ENCODE peak calls at places on chromosome 11, in four cellular contexts. D is mammary epithelial cell, Y is HCT116, R is MM.1S. A is an unnamed sample.

GRCh38 chr11:78764946-78765345 is 190.3 kb upstream of the NARS2 start:
- DNase-seq in D (no peak), Y (no peak), R (no peak), A (no peak)

GRCh38 chr11:80727315-80727714 is 1286.5 kb upstream of the TENM4 start:
- DNase-seq in D (no peak), Y (no peak), R (peak), A (peak)

GRCh38 chr11:63553759-63554158 is 9.4 kb downstream of the PLAAT2 start:
- DNase-seq in D (no peak), Y (no peak), R (peak), A (no peak)

GRCh38 chr11:65503923-65504670 is 5.3 kb downstream of the MALAT1 start:
- DNase-seq in D (peak), Y (no peak), R (peak), A (peak)

GRCh38 chr11:60982184-60982583 is 10.7 kb downstream of the CD6 start:
- DNase-seq in D (no peak), Y (no peak), R (no peak), A (no peak)

GRCh38 chr11:102761646-102762238 is 18.7 kb downstream of the MMP10 start:
- DNase-seq in D (no peak), Y (no peak), R (no peak), A (peak)

GRCh38 chr11:116641561-116642045 is 131.2 kb downstream of the BUD13 start:
- DNase-seq in D (peak), Y (peak), R (peak), A (peak)

GRCh38 chr11:13140028-13140870 is 131.1 kb downstream of the RASSF10 start:
- DNase-seq in D (peak), Y (no peak), R (no peak), A (peak)

GRCh38 chr11:9815486-9816136 is 151.7 kb downstream of the SWAP70 start:
- DNase-seq in D (peak), Y (no peak), R (no peak), A (peak)

GRCh38 chr11:77753230-77753629 is 67.3 kb downstream of the RSF1 start:
- DNase-seq in D (no peak), Y (no peak), R (no peak), A (no peak)

GRCh38 chr11:11391169-11391568 is 38.1 kb upstream of the CSNK2A3 start:
- DNase-seq in D (no peak), Y (no peak), R (no peak), A (no peak)

GRCh38 chr11:14322510-14322909 is 36.5 kb downstream of the RRAS2 start:
- DNase-seq in D (no peak), Y (no peak), R (no peak), A (no peak)

GRCh38 chr11:96272542-96273306 is 70.3 kb downstream of the MAML2 start:
- DNase-seq in D (peak), Y (no peak), R (no peak), A (peak)

GRCh38 chr11:78295991-78296930 is 107.5 kb downstream of the USP35 start:
- DNase-seq in D (no peak), Y (no peak), R (no peak), A (no peak)

GRCh38 chr11:47360341-47360740 is 7.8 kb upstream of the MYBPC3 start:
- DNase-seq in D (no peak), Y (no peak), R (no peak), A (no peak)

GRCh38 chr11:102430158-102430836 is 22.3 kb downstream of the TMEM123 start:
- DNase-seq in D (no peak), Y (no peak), R (peak), A (peak)

GRCh38 chr11:41826129-41826528 is 366.7 kb upstream of the LRRC4C start:
- DNase-seq in D (no peak), Y (no peak), R (no peak), A (no peak)

GRCh38 chr11:61335355-61335710 is 2.3 kb downstream of the TKFC start:
- DNase-seq in D (no peak), Y (no peak), R (no peak), A (no peak)

GRCh38 chr11:129117595-129118350 is 74.4 kb downstream of the ARHGAP32 start:
- DNase-seq in D (peak), Y (peak), R (peak), A (peak)

GRCh38 chr11:76836613-76837291 is 24.0 kb upstream of the ACER3 start:
- DNase-seq in D (no peak), Y (no peak), R (no peak), A (no peak)

GRCh38 chr11:16912607-16913006 is 101.6 kb downstream of the PLEKHA7 start:
- DNase-seq in D (no peak), Y (no peak), R (no peak), A (no peak)

GRCh38 chr11:35246725-35247124 is 107.8 kb downstream of the CD44 start:
- DNase-seq in D (no peak), Y (no peak), R (no peak), A (peak)

GRCh38 chr11:6705905-6706535 is 22.9 kb upstream of the MRPL17 start:
- DNase-seq in D (peak), Y (no peak), R (peak), A (peak)

GRCh38 chr11:36012410-36012809 is 68.5 kb downstream of the LDLRAD3 start:
- DNase-seq in D (peak), Y (no peak), R (no peak), A (peak)

GRCh38 chr11:44305643-44306468 is 4.1 kb downstream of the ALX4 start:
- DNase-seq in D (no peak), Y (no peak), R (peak), A (no peak)

GRCh38 chr11:95641506-95641905 is 148.1 kb downstream of the FAM76B start:
- DNase-seq in D (peak), Y (no peak), R (peak), A (no peak)

GRCh38 chr11:111402411-111402810 is 23.3 kb upstream of the POU2AF1 start:
- DNase-seq in D (no peak), Y (no peak), R (no peak), A (no peak)

GRCh38 chr11:97743205-97743742 is 1277.5 kb upstream of the CNTN5 start:
- DNase-seq in D (peak), Y (no peak), R (no peak), A (no peak)

GRCh38 chr11:130932086-130932712 is 15.9 kb upstream of the SNX19 start:
- DNase-seq in D (no peak), Y (no peak), R (no peak), A (no peak)

GRCh38 chr11:132430352-132431091 is 1060.1 kb downstream of the NTM start:
- DNase-seq in D (no peak), Y (no peak), R (no peak), A (peak)

GRCh38 chr11:57812634-57813033 is 51.0 kb downstream of the CTNND1 start:
- DNase-seq in D (no peak), Y (no peak), R (no peak), A (no peak)

GRCh38 chr11:15034687-15035267 is 38.6 kb upstream of the CALCB start:
- DNase-seq in D (no peak), Y (no peak), R (no peak), A (no peak)

GRCh38 chr11:77057938-77058474 is 8.8 kb upstream of the CAPN5 start:
- DNase-seq in D (no peak), Y (no peak), R (no peak), A (no peak)

GRCh38 chr11:18704045-18704645 is 5.6 kb downstream of the TMEM86A start:
- DNase-seq in D (no peak), Y (no peak), R (no peak), A (no peak)

GRCh38 chr11:18707811-18708340 is 9.3 kb downstream of the TMEM86A start:
- DNase-seq in D (no peak), Y (no peak), R (no peak), A (no peak)

GRCh38 chr11:18705651-18706281 is 7.2 kb downstream of the TMEM86A start:
- DNase-seq in D (no peak), Y (no peak), R (no peak), A (peak)

GRCh38 chr11:18704698-18705097 is 6.1 kb downstream of the TMEM86A start:
- DNase-seq in D (no peak), Y (no peak), R (no peak), A (no peak)

GRCh38 chr11:18706330-18707243 is 8.0 kb downstream of the TMEM86A start:
- DNase-seq in D (no peak), Y (no peak), R (no peak), A (peak)
- TF ChIP-seq EZH2 in D (peak), Y (no peak), R (no peak), A (no peak)

DNA sequence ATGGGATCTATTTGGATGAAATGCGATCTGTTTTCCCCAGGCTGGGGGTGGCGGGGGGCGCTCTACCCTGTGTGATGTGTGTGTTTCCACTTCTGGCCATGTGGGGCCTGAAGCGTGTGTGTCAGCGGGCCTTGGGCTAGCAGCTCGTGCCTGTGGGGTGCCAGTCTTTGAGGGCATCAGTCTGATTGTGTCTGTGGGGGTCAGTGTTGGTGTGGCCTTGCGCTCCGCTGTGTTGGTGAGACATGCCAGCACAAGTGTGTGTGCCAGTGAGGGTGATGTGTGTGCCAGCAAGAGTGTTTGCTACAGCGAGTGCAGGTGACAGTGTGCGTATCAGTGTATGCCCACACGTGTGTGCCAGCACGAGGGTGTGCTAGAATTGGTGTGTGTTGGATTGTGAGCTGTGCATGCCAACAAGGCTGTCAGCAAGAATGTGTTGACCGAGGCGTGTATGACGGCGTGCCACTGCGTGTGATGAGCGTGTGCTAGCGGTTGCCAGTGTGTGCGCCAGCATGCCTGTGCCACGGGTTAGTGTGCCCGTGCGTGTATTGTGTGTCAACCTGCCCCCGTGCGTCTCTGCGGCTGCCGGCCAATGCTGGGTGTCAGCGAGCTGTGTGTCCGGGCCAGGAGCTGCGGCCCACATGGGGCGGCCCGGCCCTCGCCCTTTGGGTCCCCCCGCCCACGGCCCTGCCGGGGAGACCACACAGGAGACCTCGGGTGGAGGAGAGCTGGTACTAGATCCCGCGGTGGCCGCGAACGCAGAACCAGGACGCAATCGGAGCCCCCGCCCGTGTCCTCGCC is 519 bp downstream of the ARRB1 start:
- DNase-seq in D (no peak), Y (no peak), R (no peak), A (peak)
- TF ChIP-seq EZH2 in D (no peak), Y (no peak), R (no peak), A (no peak)

DNA sequence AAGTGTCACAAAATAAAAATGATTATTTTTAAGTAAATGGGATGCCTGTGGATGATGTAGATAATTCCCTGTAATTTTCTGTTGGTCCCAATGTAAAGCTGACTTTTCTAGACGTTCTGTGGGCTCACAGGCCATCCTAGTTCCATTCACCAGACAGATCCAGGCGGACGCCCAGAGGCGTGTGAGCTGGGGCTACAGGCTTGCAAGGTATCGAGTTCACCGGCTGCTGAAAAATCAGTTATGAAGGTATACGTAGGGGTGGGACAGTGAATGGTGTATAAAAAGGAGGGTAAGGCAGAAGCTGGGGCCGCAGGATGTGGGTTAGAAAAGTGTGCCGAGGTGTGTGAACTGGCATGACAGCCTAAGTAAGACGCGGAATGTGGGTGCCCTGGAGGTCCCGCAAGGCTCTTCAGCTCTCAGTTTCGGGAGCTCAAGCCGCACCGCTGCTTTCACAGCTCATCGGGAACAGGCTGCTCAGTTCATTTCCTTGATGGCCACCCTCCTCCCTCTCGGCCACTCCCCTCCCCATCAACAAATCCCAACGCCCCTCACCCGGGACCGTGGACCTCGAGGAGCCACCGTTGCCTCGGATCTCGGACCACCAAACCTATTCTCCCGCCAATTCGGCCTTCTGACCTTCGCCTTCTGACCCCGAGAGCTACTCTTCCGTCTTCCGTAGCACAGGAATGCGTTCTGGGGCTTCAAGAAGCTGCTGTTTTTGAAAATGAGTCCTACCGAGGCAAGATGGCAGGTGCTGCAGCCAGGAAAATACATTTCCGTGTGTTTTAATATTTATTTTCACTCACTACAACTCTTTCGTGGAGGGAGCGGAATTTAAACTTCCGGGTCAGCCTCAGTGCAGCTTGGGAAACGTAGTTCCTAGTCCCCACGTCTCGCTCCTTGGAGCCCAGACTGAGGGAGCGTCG is at the start of gene XNDC1N:
- DNase-seq in D (no peak), Y (peak), R (peak), A (peak)
- TF ChIP-seq EZH2 in D (no peak), Y (no peak), R (no peak), A (no peak)

GRCh38 chr11:3164540-3165151 is 464 bp downstream of the OSBPL5 start:
- DNase-seq in D (no peak), Y (no peak), R (no peak), A (no peak)
- TF ChIP-seq EZH2 in D (no peak), Y (no peak), R (no peak), A (no peak)

DNA sequence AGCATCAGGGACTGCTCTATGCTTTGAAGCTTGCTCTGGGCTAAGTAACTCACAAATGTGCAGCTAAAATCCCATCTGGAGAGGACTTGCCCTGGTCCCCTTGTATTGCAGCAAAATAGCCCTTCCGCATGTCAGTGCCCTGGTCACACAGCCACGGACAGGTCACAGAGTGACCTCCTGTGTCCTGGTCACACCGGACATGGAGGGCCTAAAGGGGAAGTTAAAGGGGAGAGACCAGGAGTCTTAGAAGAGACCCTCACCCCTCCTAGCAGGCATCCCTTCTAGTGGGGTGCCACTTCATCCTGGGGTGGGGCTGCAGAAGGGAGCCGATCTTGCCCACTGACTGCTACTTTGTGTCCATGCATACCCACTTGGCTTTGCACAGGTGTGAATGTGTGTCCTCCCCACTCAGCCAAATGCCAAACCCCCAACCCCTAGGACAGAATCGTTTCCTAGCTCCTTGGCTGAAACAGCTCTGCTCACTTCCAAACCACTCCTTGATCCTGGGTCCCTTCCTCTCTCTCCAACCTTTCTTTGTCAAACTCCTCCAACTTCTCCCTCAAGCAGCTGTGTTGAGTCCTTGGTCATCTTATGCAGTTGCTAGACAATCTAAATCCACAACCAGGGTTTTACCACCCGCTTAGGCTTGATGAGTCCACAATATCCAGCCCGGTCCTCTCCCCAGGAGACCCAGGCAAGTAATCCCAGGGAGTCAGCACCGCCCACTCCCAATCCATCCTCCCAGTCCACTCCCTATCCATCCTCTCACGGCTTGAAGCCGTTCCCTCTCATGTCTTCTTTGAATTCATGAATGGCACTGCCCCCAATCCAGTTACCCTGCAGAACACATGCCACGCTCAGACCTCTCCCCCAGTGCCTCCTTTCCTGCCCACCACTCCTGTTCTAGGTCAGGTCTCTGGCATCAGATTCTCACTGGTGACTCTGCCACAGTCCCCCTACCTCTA is 3.3 kb upstream of the FXYD6 start:
- DNase-seq in D (no peak), Y (no peak), R (no peak), A (no peak)
- TF ChIP-seq EZH2 in D (no peak), Y (no peak), R (no peak), A (no peak)

GRCh38 chr11:118157186-118157895 is 4.7 kb upstream of the SCN4B start:
- DNase-seq in D (no peak), Y (no peak), R (no peak), A (no peak)
- TF ChIP-seq EZH2 in D (no peak), Y (no peak), R (no peak), A (no peak)

DNA sequence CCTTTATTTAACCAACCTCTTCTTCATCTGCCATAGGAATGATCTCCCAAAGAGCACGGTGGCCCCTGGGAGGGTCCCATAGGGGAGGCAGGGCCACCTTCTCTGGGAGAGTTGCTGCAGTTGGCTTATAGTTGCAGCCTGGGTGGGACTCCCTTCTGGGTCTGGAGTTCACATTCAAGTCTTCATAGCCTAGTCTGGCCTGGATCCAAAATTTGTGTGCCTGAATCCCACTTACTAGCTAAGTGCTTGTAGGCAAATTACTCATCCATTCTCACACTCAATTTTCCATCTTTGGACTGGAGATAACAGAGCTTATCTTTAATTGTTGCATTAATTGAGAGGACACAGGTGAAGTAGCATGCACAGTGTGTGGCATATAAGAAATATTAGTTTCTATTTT is 163.6 kb downstream of the GRIK4 start:
- DNase-seq in D (no peak), Y (no peak), R (no peak), A (no peak)
- TF ChIP-seq EZH2 in D (no peak), Y (no peak), R (no peak), A (no peak)

GRCh38 chr11:31818874-31819331 is 7.8 kb upstream of the PAX6 start:
- DNase-seq in D (no peak), Y (no peak), R (no peak), A (no peak)
- TF ChIP-seq EZH2 in D (no peak), Y (no peak), R (no peak), A (peak)